ENCODE peak calls at places on chromosomes 4 and X, in eight cellular contexts. D is psoas muscle, A is AG04449, U is MM.1S, M is IMR-90, Z is endodermal cell, Y is CD14-positive monocyte, V is K562. P is an unnamed sample.

GRCh38 chr4:183284965-183285364 is 35.1 kb downstream of the CLDN22 start:
- DNase-seq in D (no peak), A (peak), U (no peak), M (peak), Z (no peak), Y (no peak), V (no peak), P (no peak)

GRCh38 chrX:144896323-144896722 is 351.0 kb upstream of the SPANXN1 start:
- DNase-seq in D (no peak), A (no peak), U (peak), M (no peak), Z (no peak), Y (no peak), V (no peak), P (peak)

GRCh38 chrX:153238361-153238760 is 59.3 kb downstream of the MAGEA1 start:
- DNase-seq in D (no peak), A (no peak), U (no peak), M (no peak), Z (no peak), Y (no peak), V (no peak), P (no peak)

GRCh38 chr4:74033721-74034120 is 4.8 kb downstream of the CXCL3 start:
- DNase-seq in D (no peak), A (no peak), U (no peak), M (peak), Z (no peak), Y (no peak), V (no peak), P (no peak)

GRCh38 chrX:42678133-42678532 is 99.8 kb downstream of the PPP1R2C start:
- DNase-seq in D (no peak), A (no peak), U (no peak), M (no peak), Z (no peak), Y (no peak), V (no peak), P (no peak)

GRCh38 chrX:39000802-39001201 is 199.5 kb downstream of the MID1IP1 start:
- DNase-seq in D (no peak), A (no peak), U (no peak), M (peak), Z (no peak), Y (no peak), V (no peak), P (no peak)

GRCh38 chr4:99404595-99405287 is 30.4 kb downstream of the ADH7 start:
- DNase-seq in D (peak), A (no peak), U (peak), M (peak), Z (no peak), Y (no peak), V (no peak), P (peak)

GRCh38 chr4:7788687-7789425 is 150.8 kb downstream of the AFAP1 start:
- DNase-seq in D (no peak), A (no peak), U (no peak), M (no peak), Z (no peak), Y (no peak), V (no peak), P (no peak)

GRCh38 chr4:52982246-52982950 is 120.3 kb downstream of the RASL11B start:
- DNase-seq in D (no peak), A (no peak), U (no peak), M (peak), Z (no peak), Y (no peak), V (peak), P (no peak)

GRCh38 chr4:128310266-128310697 is 22.7 kb upstream of the PGRMC2 start:
- DNase-seq in D (no peak), A (no peak), U (no peak), M (no peak), Z (peak), Y (no peak), V (no peak), P (no peak)

GRCh38 chrX:48461830-48462229 is 8.2 kb downstream of the SLC38A5 start:
- DNase-seq in D (no peak), A (no peak), U (no peak), M (peak), Z (no peak), Y (no peak), V (peak), P (peak)

GRCh38 chr4:24488399-24489164 is 95.8 kb downstream of the DHX15 start:
- DNase-seq in D (peak), A (no peak), U (peak), M (peak), Z (peak), Y (peak), V (peak), P (peak)

GRCh38 chrX:20364238-20364637 is 97.5 kb upstream of the RPS6KA3 start:
- DNase-seq in D (no peak), A (no peak), U (no peak), M (no peak), Z (no peak), Y (no peak), V (no peak), P (no peak)

GRCh38 chr4:16196482-16197393 is 29.5 kb downstream of the TAPT1 start:
- DNase-seq in D (no peak), A (no peak), U (no peak), M (peak), Z (peak), Y (no peak), V (no peak), P (no peak)

GRCh38 chrX:143571521-143571920 is 54.2 kb upstream of the SPANXN3 start:
- DNase-seq in D (no peak), A (no peak), U (no peak), M (no peak), Z (no peak), Y (no peak), V (no peak), P (no peak)

GRCh38 chr4:86706923-86707597 is 112.9 kb downstream of the PTPN13 start:
- DNase-seq in D (no peak), A (no peak), U (no peak), M (peak), Z (no peak), Y (no peak), V (no peak), P (no peak)

GRCh38 chr4:7638984-7639789 is 204.5 kb upstream of the PSAPL1 start:
- DNase-seq in D (no peak), A (no peak), U (no peak), M (no peak), Z (no peak), Y (peak), V (no peak), P (no peak)

GRCh38 chrX:119145241-119145653 is 17.6 kb upstream of the KIAA1210 start:
- DNase-seq in D (no peak), A (no peak), U (no peak), M (no peak), Z (peak), Y (no peak), V (peak), P (no peak)

GRCh38 chr4:98851806-98852205 is 77.1 kb downstream of the EIF4E start:
- DNase-seq in D (no peak), A (peak), U (no peak), M (peak), Z (no peak), Y (no peak), V (no peak), P (no peak)

GRCh38 chr4:183996868-183997267 is 91.8 kb downstream of the STOX2 start:
- DNase-seq in D (no peak), A (peak), U (no peak), M (peak), Z (no peak), Y (no peak), V (no peak), P (no peak)

GRCh38 chrX:110418220-110418856 is 59.7 kb downstream of the RTL9 start:
- DNase-seq in D (no peak), A (no peak), U (peak), M (peak), Z (peak), Y (no peak), V (peak), P (no peak)

GRCh38 chr4:187480146-187481145 is 515.1 kb upstream of the ZFP42 start:
- DNase-seq in D (no peak), A (peak), U (no peak), M (peak), Z (no peak), Y (no peak), V (no peak), P (no peak)

GRCh38 chr4:54107951-54108740 is 8.2 kb downstream of the GSX2 start:
- DNase-seq in D (no peak), A (no peak), U (no peak), M (no peak), Z (peak), Y (no peak), V (no peak), P (no peak)

GRCh38 chrX:46386511-46386910 is 158.7 kb downstream of the ZNF674 start:
- DNase-seq in D (no peak), A (no peak), U (no peak), M (no peak), Z (no peak), Y (no peak), V (no peak), P (no peak)

GRCh38 chrX:15973299-15973698 is 118.7 kb upstream of the AP1S2 start:
- DNase-seq in D (no peak), A (no peak), U (peak), M (peak), Z (peak), Y (no peak), V (peak), P (peak)

GRCh38 chr4:188387134-188387791 is 248.0 kb downstream of the TRIML1 start:
- DNase-seq in D (no peak), A (peak), U (peak), M (peak), Z (no peak), Y (no peak), V (no peak), P (no peak)

GRCh38 chr4:152935661-152936445 is at the start of gene FHDC1:
- DNase-seq in D (peak), A (no peak), U (peak), M (no peak), Z (peak), Y (no peak), V (peak), P (peak)

GRCh38 chr4:91288702-91289311 is 1015.0 kb upstream of the GRID2 start:
- DNase-seq in D (no peak), A (no peak), U (no peak), M (no peak), Z (no peak), Y (no peak), V (no peak), P (no peak)

GRCh38 chr4:13627606-13628301 is at the start of gene BOD1L1:
- DNase-seq in D (peak), A (peak), U (peak), M (peak), Z (peak), Y (peak), V (peak), P (peak)

GRCh38 chrX:101658661-101659477 is 781 bp downstream of the ARMCX2 start:
- DNase-seq in D (peak), A (no peak), U (peak), M (peak), Z (peak), Y (no peak), V (peak), P (peak)

GRCh38 chrX:23959781-23960180 is 52.0 kb downstream of the CXorf58 start:
- DNase-seq in D (no peak), A (no peak), U (no peak), M (no peak), Z (peak), Y (peak), V (no peak), P (no peak)

GRCh38 chr4:156749791-156750403 is 221.7 kb downstream of the PDGFC start:
- DNase-seq in D (no peak), A (no peak), U (peak), M (peak), Z (no peak), Y (no peak), V (no peak), P (no peak)

GRCh38 chrX:119604778-119605177 is 1.4 kb downstream of the NKRF start:
- DNase-seq in D (no peak), A (no peak), U (no peak), M (no peak), Z (no peak), Y (no peak), V (no peak), P (no peak)

GRCh38 chrX:6708041-6708440 is 173.1 kb upstream of the VCX3A start:
- DNase-seq in D (no peak), A (no peak), U (no peak), M (no peak), Z (no peak), Y (no peak), V (no peak), P (no peak)

GRCh38 chr4:1401409-1402020 is 4.7 kb downstream of the NKX1-1 start:
- DNase-seq in D (no peak), A (no peak), U (no peak), M (no peak), Z (peak), Y (peak), V (no peak), P (no peak)

GRCh38 chrX:140762061-140762460 is 52.5 kb downstream of the LINC00632 start:
- DNase-seq in D (no peak), A (no peak), U (peak), M (peak), Z (peak), Y (no peak), V (peak), P (peak)

GRCh38 chr4:58761563-58761962 is 1651.4 kb upstream of the IGFBP7 start:
- DNase-seq in D (no peak), A (no peak), U (no peak), M (no peak), Z (no peak), Y (no peak), V (no peak), P (no peak)

GRCh38 chrX:47187106-47187677 is 6.4 kb upstream of the UBA1 start:
- DNase-seq in D (no peak), A (no peak), U (no peak), M (no peak), Z (peak), Y (no peak), V (no peak), P (no peak)

GRCh38 chr4:173012608-173013007 is 156.0 kb upstream of the GALNT7 start:
- DNase-seq in D (no peak), A (no peak), U (no peak), M (no peak), Z (no peak), Y (no peak), V (no peak), P (no peak)
- TF ChIP-seq CTCF in D (no peak), A (no peak), U (no peak), M (no peak), Z (no peak), Y (no peak), V (no peak), P (no peak)

GRCh38 chrX:104564921-104565703 is 887 bp upstream of the IL1RAPL2 start:
- DNase-seq in D (no peak), A (no peak), U (no peak), M (no peak), Z (no peak), Y (no peak), V (no peak), P (no peak)

GRCh38 chrX:104566921-104567501 is 1.0 kb downstream of the IL1RAPL2 start:
- DNase-seq in D (no peak), A (no peak), U (no peak), M (no peak), Z (peak), Y (no peak), V (no peak), P (no peak)

GRCh38 chrX:104564335-104564734 is 1.7 kb upstream of the IL1RAPL2 start:
- DNase-seq in D (no peak), A (no peak), U (no peak), M (no peak), Z (no peak), Y (no peak), V (no peak), P (no peak)

GRCh38 chrX:104567506-104567905 is 1.5 kb downstream of the IL1RAPL2 start:
- DNase-seq in D (no peak), A (no peak), U (no peak), M (no peak), Z (no peak), Y (no peak), V (no peak), P (no peak)

GRCh38 chrX:104565791-104566687 is at the start of gene IL1RAPL2:
- DNase-seq in D (no peak), A (no peak), U (peak), M (no peak), Z (peak), Y (no peak), V (peak), P (peak)
- TF ChIP-seq CTCF in D (peak), A (peak), U (peak), M (peak), Z (peak), Y (no peak), V (peak), P (peak)

GRCh38 chr4:3312362-3312761 is 19.5 kb downstream of the RGS12 start:
- DNase-seq in D (no peak), A (no peak), U (no peak), M (no peak), Z (peak), Y (no peak), V (no peak), P (no peak)
- TF ChIP-seq CTCF in D (no peak), A (no peak), U (no peak), M (no peak), Z (no peak), Y (no peak), V (no peak), P (no peak)

DNA sequence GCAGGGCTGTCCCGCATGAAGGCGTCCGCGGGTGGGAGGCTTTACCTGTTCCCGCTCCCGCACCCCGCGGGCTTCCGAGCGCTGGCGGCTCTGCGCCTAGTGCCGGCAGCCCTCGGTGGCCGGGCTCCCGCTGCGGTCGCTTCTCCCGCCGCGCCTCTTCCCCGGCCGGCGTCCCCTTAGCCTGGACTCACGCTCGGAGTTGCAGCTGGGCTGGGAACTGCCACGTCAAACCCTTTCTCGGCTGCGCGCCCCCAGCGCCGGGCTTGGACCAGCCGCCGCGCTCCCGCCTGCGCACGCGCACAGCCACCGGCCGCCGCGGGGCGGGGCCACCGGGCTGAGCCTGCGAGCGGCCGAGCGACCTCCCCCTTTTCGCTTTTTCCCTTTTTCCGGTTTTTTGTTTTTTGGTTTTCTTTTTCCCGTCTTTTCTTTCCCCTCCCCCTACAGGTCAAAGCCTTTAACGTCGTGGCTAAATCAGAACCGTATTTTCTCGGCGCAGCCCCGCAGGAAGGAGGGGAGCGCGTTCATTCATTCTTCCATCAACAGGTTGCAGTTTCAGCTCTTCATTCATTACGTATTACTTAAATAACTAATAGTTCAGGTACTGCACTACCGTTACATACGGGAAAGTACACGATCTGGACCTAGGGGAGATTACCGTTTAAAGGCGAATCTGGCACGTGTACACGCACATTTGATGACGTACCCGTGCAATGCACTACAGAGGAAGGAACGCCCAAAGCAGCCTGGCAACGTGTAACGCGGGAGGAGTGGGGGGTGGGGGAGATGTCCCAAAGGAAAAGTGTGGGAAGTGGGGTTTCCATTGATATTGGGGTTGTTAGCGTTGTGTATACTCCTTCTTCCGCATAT is at the start of gene SEC24D:
- DNase-seq in D (peak), A (no peak), U (peak), M (peak), Z (peak), Y (peak), V (peak), P (peak)
- TF ChIP-seq CTCF in D (no peak), A (no peak), U (no peak), M (peak), Z (peak), Y (no peak), V (no peak), P (no peak)

GRCh38 chr4:46889410-46889809 is 19.6 kb downstream of the COX7B2 start:
- DNase-seq in D (no peak), A (no peak), U (no peak), M (no peak), Z (no peak), Y (no peak), V (no peak), P (no peak)

DNA sequence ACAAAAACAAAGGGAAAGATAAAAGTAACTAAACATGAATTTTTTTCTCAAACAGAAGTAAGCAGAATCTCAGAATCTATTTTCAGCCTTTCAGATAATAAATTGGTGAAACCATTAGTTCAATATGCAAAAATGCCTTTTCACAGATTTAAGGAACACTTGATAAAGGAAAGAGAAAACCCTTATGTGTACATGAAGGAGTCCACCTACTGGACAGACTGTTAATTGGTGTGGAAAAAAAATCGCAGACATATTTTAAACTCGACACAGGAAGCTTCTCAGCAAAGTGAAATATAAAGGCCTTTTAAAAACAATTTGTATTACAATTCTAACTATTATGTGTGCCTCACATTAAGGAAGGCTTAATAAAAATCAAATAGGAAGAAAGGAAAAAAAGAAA is 22.3 kb downstream of the COX7B2 start:
- DNase-seq in D (no peak), A (no peak), U (peak), M (peak), Z (no peak), Y (no peak), V (no peak), P (no peak)
- TF ChIP-seq CTCF in D (no peak), A (no peak), U (peak), M (peak), Z (peak), Y (peak), V (no peak), P (no peak)

DNA sequence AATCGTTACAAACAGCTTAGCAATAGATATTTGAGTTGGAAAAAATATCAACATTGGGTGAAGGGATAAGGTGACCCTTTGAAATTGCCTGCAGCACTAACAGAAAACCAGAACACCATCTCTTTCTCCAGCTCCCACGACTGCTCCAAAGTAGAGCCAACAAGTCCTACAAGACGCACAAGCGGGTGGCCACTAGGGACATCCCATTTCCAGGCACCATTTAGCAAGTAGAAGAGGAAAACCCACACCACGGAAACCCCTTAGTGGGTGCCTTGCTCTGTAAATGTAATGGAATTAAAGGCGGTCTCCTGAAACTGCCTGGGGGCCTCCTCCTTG is 1.9 kb downstream of the ARHGAP6 start:
- DNase-seq in D (no peak), A (no peak), U (no peak), M (no peak), Z (peak), Y (no peak), V (no peak), P (no peak)
- TF ChIP-seq CTCF in D (no peak), A (no peak), U (no peak), M (no peak), Z (peak), Y (no peak), V (no peak), P (no peak)

DNA sequence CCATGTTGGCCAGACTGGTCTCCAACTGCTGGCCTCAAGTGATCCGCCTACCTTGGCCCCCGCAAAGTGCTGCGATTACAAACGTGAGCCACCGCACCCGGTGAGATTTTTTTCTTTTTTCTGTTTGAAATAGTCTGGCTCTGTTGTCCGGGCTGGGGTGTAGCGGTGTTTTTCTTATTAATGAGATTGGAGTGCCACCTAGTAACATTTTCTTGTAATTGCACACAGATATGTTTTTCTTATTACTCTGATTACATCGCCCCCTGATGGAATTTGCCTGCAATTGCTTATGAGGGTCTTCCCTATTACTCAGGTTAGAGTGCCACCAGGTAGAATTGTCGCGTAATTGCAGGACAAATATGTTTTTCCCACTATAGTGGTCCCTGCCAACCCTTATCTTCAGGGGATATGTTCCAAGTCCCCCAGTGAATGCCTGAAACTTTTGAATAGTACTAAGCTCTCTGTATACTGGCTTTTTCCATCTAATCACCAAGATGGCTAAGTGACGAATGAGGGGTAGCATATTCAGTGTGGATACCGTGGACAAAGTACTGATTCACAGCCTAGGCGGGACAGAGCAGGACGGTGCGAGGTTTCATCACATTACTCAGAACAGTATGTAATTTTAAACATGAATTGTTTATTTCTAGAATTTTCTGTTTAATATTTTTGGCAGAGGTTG is 8.6 kb upstream of the PDHA1 start:
- DNase-seq in D (no peak), A (no peak), U (peak), M (peak), Z (peak), Y (no peak), V (peak), P (peak)
- TF ChIP-seq CTCF in D (no peak), A (no peak), U (peak), M (peak), Z (peak), Y (peak), V (peak), P (peak)

P was measured in GM13976.